ENCODE peak calls at places on chromosomes 13 and 19, in nine cellular contexts. V is dorsolateral prefrontal cortex; C is activated CD4-positive, alpha-beta T cell treated with anti-CD3 and anti-CD28 coated beads, Interleukin-2, amount 50 U/mL, for 24 hours; J is HT1080; A is posterior cingulate gyrus; L is A673; I is T-helper 17 cell; K is psoas muscle; T is stimulated activated CD4-positive, alpha-beta T cell treated with anti-CD3 and anti-CD28 coated beads, TNF-alpha, amount 100 ng/mL, for 4 hours. G is an unnamed sample.

GRCh38 chr19:2477732-2478191 is 1.8 kb downstream of the GADD45B start:
- DNase-seq in K (no peak), C (no peak), L (peak), I (no peak), J (peak), A (no peak), T (no peak), V (no peak), G (peak)

GRCh38 chr13:31517599-31517998 is 221.7 kb upstream of the RXFP2 start:
- DNase-seq in L (no peak), K (no peak), V (no peak), C (no peak), T (no peak), A (no peak), J (no peak), I (no peak), G (no peak)

GRCh38 chr13:47170971-47171370 is 274.1 kb upstream of the HTR2A start:
- DNase-seq in A (no peak), C (no peak), L (no peak), T (no peak), K (no peak), J (no peak), I (no peak), V (no peak), G (no peak)

GRCh38 chr13:85148009-85148408 is 651.2 kb downstream of the SLITRK6 start:
- DNase-seq in J (peak), I (no peak), L (peak), K (no peak), A (no peak), C (no peak), V (no peak), T (no peak), G (no peak)

GRCh38 chr13:95160112-95160906 is 140.9 kb downstream of the ABCC4 start:
- DNase-seq in K (no peak), J (no peak), T (no peak), V (no peak), C (no peak), L (no peak), I (no peak), A (no peak), G (no peak)

GRCh38 chr13:32499538-32500210 is 38.9 kb downstream of the N4BP2L2 start:
- DNase-seq in I (no peak), T (no peak), J (no peak), C (no peak), V (no peak), K (no peak), L (no peak), A (no peak), G (no peak)

GRCh38 chr19:6362351-6362801 is 1.0 kb downstream of the CLPP start:
- DNase-seq in I (no peak), C (no peak), T (no peak), J (no peak), V (no peak), L (no peak), K (no peak), A (no peak), G (no peak)

GRCh38 chr19:55528030-55528801 is 8.7 kb downstream of the SBK2 start:
- DNase-seq in J (no peak), C (no peak), I (no peak), V (peak), T (no peak), A (no peak), L (no peak), K (no peak), G (no peak)

GRCh38 chr13:40381935-40382764 is 284.3 kb downstream of the FOXO1 start:
- DNase-seq in J (no peak), K (no peak), T (no peak), A (peak), L (no peak), I (no peak), V (no peak), C (no peak), G (no peak)

GRCh38 chr13:97254809-97255208 is 32.7 kb downstream of the MBNL2 start:
- DNase-seq in K (no peak), V (no peak), C (no peak), L (no peak), I (no peak), J (peak), A (no peak), T (no peak), G (no peak)

GRCh38 chr13:27131202-27131623 is 40.4 kb downstream of the USP12 start:
- DNase-seq in K (no peak), T (peak), L (no peak), I (peak), J (peak), A (no peak), C (peak), V (no peak), G (no peak)

GRCh38 chr19:18735324-18735723 is 51.8 kb downstream of the CRTC1 start:
- DNase-seq in T (no peak), K (no peak), L (no peak), I (no peak), A (no peak), V (no peak), J (no peak), C (no peak), G (no peak)

GRCh38 chr13:52852444-52852843 is 4.0 kb upstream of the PCDH8 start:
- DNase-seq in A (no peak), L (no peak), V (no peak), T (no peak), J (no peak), I (no peak), C (no peak), K (no peak), G (no peak)

GRCh38 chr19:27891411-27891810 is 1321.5 kb downstream of the UQCRFS1 start:
- DNase-seq in A (no peak), L (no peak), V (no peak), C (no peak), K (no peak), I (no peak), J (no peak), T (no peak), G (no peak)

GRCh38 chr13:78121459-78122348 is 203.1 kb upstream of the EDNRB start:
- DNase-seq in V (peak), K (no peak), C (no peak), L (peak), J (peak), A (peak), T (no peak), I (no peak), G (no peak)

GRCh38 chr19:35716735-35716984 is 1.1 kb upstream of the KMT2B start:
- DNase-seq in V (peak), L (no peak), A (no peak), I (no peak), C (no peak), T (no peak), J (no peak), K (no peak), G (peak)

GRCh38 chr13:109272595-109273325 is 513.6 kb downstream of the IRS2 start:
- DNase-seq in C (no peak), I (no peak), J (no peak), A (no peak), K (no peak), V (no peak), T (no peak), L (no peak), G (no peak)

GRCh38 chr19:46416077-46416709 is 2.8 kb upstream of the CCDC8 start:
- DNase-seq in T (no peak), K (peak), I (no peak), V (peak), C (no peak), A (peak), L (peak), J (no peak), G (peak)

GRCh38 chr13:76853481-76853880 is 32.7 kb downstream of the KCTD12 start:
- DNase-seq in A (no peak), C (no peak), K (no peak), L (no peak), V (no peak), J (no peak), T (no peak), I (no peak), G (no peak)

GRCh38 chr13:35349673-35350278 is 126.7 kb downstream of the MAB21L1 start:
- DNase-seq in V (no peak), T (no peak), C (no peak), L (no peak), A (no peak), J (peak), K (no peak), I (no peak), G (no peak)

GRCh38 chr19:7682175-7682855 is 1.7 kb downstream of the TRAPPC5 start:
- DNase-seq in T (no peak), L (no peak), A (peak), C (no peak), V (peak), K (no peak), J (no peak), I (no peak), G (no peak)

GRCh38 chr13:98033277-98034247 is 80.1 kb downstream of the IPO5 start:
- DNase-seq in T (no peak), L (peak), I (no peak), V (peak), J (peak), C (no peak), A (no peak), K (no peak), G (no peak)

GRCh38 chr13:35210234-35210633 is 266.3 kb downstream of the MAB21L1 start:
- DNase-seq in I (no peak), K (no peak), J (no peak), C (no peak), V (no peak), A (no peak), T (no peak), L (no peak), G (no peak)

GRCh38 chr19:11444059-11444458 is 8.6 kb downstream of the PRKCSH start:
- DNase-seq in V (no peak), L (no peak), J (no peak), A (no peak), K (no peak), C (no peak), T (no peak), I (no peak), G (no peak)

GRCh38 chr19:41872775-41873647 is 4.1 kb upstream of the CD79A start:
- DNase-seq in J (peak), L (peak), A (peak), C (no peak), I (peak), T (peak), K (peak), V (peak), G (no peak)

GRCh38 chr13:35664747-35665146 is 188.3 kb upstream of the MAB21L1 start:
- DNase-seq in V (no peak), T (no peak), L (no peak), C (no peak), K (no peak), I (no peak), J (no peak), A (no peak), G (no peak)

G was measured in tibial artery.